ENCODE peak calls at places on chromosomes 12 and 14, in nine cellular contexts. One of them, this sample, is unnamed. For H3K4me1, the result is how much of the 10 kb centered on the place peaks cover.

GRCh38 chr14:102699416-102700110 is 77.7 kb upstream of the TRAF3 start:
- DNase-seq in heart left ventricle: no peak
- DNase-seq in adrenal gland: no peak
- DNase-seq in A549: no peak
- DNase-seq in K562: no peak
- DNase-seq in thyroid gland: no peak
- DNase-seq in stomach: no peak
- DNase-seq in body of pancreas: no peak
- DNase-seq in transverse colon: no peak
- DNase-seq in this sample: no peak

GRCh38 chr14:91354979-91355685 is 62.5 kb downstream of the CCDC88C start:
- DNase-seq in heart left ventricle: no peak
- DNase-seq in adrenal gland: no peak
- DNase-seq in A549: no peak
- DNase-seq in K562: peak
- DNase-seq in thyroid gland: no peak
- DNase-seq in stomach: no peak
- DNase-seq in body of pancreas: no peak
- DNase-seq in transverse colon: peak
- DNase-seq in this sample: no peak

GRCh38 chr12:66776974-66777373 is 98.1 kb upstream of the GRIP1 start:
- DNase-seq in heart left ventricle: no peak
- DNase-seq in adrenal gland: no peak
- DNase-seq in A549: no peak
- DNase-seq in K562: no peak
- DNase-seq in thyroid gland: no peak
- DNase-seq in stomach: no peak
- DNase-seq in body of pancreas: no peak
- DNase-seq in transverse colon: no peak
- DNase-seq in this sample: no peak

GRCh38 chr12:107320929-107321618 is 227.7 kb upstream of the CRY1 start:
- DNase-seq in heart left ventricle: no peak
- DNase-seq in adrenal gland: no peak
- DNase-seq in A549: peak
- DNase-seq in K562: no peak
- DNase-seq in thyroid gland: peak
- DNase-seq in stomach: no peak
- DNase-seq in body of pancreas: peak
- DNase-seq in transverse colon: peak
- DNase-seq in this sample: no peak

GRCh38 chr12:50937653-50938052 is 14.7 kb upstream of the HIGD1C start:
- DNase-seq in heart left ventricle: no peak
- DNase-seq in adrenal gland: no peak
- DNase-seq in A549: no peak
- DNase-seq in K562: no peak
- DNase-seq in thyroid gland: no peak
- DNase-seq in stomach: no peak
- DNase-seq in body of pancreas: no peak
- DNase-seq in transverse colon: no peak
- DNase-seq in this sample: no peak

GRCh38 chr12:51869490-51869865 is 18.4 kb upstream of the ANKRD33 start:
- DNase-seq in heart left ventricle: no peak
- DNase-seq in adrenal gland: no peak
- DNase-seq in A549: no peak
- DNase-seq in K562: no peak
- DNase-seq in thyroid gland: no peak
- DNase-seq in stomach: no peak
- DNase-seq in body of pancreas: no peak
- DNase-seq in transverse colon: no peak
- DNase-seq in this sample: no peak

GRCh38 chr14:45028107-45028626 is 55.7 kb upstream of the PRPF39 start:
- DNase-seq in heart left ventricle: no peak
- DNase-seq in adrenal gland: no peak
- DNase-seq in A549: no peak
- DNase-seq in K562: no peak
- DNase-seq in thyroid gland: no peak
- DNase-seq in stomach: no peak
- DNase-seq in body of pancreas: no peak
- DNase-seq in transverse colon: no peak
- DNase-seq in this sample: no peak

GRCh38 chr14:67515386-67516079 is 17.6 kb upstream of the PLEKHH1 start:
- DNase-seq in heart left ventricle: no peak
- DNase-seq in adrenal gland: no peak
- DNase-seq in A549: no peak
- DNase-seq in K562: peak
- DNase-seq in thyroid gland: no peak
- DNase-seq in stomach: peak
- DNase-seq in body of pancreas: peak
- DNase-seq in transverse colon: no peak
- DNase-seq in this sample: no peak

GRCh38 chr14:99576761-99577705 is 27.0 kb downstream of the CCDC85C start:
- DNase-seq in heart left ventricle: no peak
- DNase-seq in adrenal gland: no peak
- DNase-seq in A549: no peak
- DNase-seq in K562: no peak
- DNase-seq in thyroid gland: peak
- DNase-seq in stomach: no peak
- DNase-seq in body of pancreas: no peak
- DNase-seq in transverse colon: no peak
- DNase-seq in this sample: no peak

GRCh38 chr14:99578541-99579044 is 25.4 kb downstream of the CCDC85C start:
- DNase-seq in heart left ventricle: no peak
- DNase-seq in adrenal gland: peak
- DNase-seq in A549: peak
- DNase-seq in K562: no peak
- DNase-seq in thyroid gland: no peak
- DNase-seq in stomach: no peak
- DNase-seq in body of pancreas: peak
- DNase-seq in transverse colon: peak
- DNase-seq in this sample: peak

GRCh38 chr14:99574099-99574880 is 29.7 kb downstream of the CCDC85C start:
- DNase-seq in heart left ventricle: peak
- DNase-seq in adrenal gland: peak
- DNase-seq in A549: peak
- DNase-seq in K562: no peak
- DNase-seq in thyroid gland: peak
- DNase-seq in stomach: peak
- DNase-seq in body of pancreas: peak
- DNase-seq in transverse colon: peak
- DNase-seq in this sample: no peak

GRCh38 chr14:99575043-99576023 is 28.7 kb downstream of the CCDC85C start:
- DNase-seq in heart left ventricle: peak
- DNase-seq in adrenal gland: peak
- DNase-seq in A549: peak
- DNase-seq in K562: peak
- DNase-seq in thyroid gland: peak
- DNase-seq in stomach: peak
- DNase-seq in body of pancreas: peak
- DNase-seq in transverse colon: peak
- DNase-seq in this sample: no peak

GRCh38 chr14:99576304-99576703 is 27.7 kb downstream of the CCDC85C start:
- DNase-seq in heart left ventricle: no peak
- DNase-seq in adrenal gland: no peak
- DNase-seq in A549: peak
- DNase-seq in K562: no peak
- DNase-seq in thyroid gland: peak
- DNase-seq in stomach: no peak
- DNase-seq in body of pancreas: no peak
- DNase-seq in transverse colon: no peak
- DNase-seq in this sample: no peak
- H3K4me1 ChIP-seq in heart left ventricle: half or more
- H3K4me1 ChIP-seq in adrenal gland: half or more
- H3K4me1 ChIP-seq in A549: half or more
- H3K4me1 ChIP-seq in K562: half or more
- H3K4me1 ChIP-seq in thyroid gland: half or more
- H3K4me1 ChIP-seq in stomach: half or more
- H3K4me1 ChIP-seq in body of pancreas: half or more
- H3K4me1 ChIP-seq in transverse colon: half or more
- H3K4me1 ChIP-seq in this sample: half or more

DNA sequence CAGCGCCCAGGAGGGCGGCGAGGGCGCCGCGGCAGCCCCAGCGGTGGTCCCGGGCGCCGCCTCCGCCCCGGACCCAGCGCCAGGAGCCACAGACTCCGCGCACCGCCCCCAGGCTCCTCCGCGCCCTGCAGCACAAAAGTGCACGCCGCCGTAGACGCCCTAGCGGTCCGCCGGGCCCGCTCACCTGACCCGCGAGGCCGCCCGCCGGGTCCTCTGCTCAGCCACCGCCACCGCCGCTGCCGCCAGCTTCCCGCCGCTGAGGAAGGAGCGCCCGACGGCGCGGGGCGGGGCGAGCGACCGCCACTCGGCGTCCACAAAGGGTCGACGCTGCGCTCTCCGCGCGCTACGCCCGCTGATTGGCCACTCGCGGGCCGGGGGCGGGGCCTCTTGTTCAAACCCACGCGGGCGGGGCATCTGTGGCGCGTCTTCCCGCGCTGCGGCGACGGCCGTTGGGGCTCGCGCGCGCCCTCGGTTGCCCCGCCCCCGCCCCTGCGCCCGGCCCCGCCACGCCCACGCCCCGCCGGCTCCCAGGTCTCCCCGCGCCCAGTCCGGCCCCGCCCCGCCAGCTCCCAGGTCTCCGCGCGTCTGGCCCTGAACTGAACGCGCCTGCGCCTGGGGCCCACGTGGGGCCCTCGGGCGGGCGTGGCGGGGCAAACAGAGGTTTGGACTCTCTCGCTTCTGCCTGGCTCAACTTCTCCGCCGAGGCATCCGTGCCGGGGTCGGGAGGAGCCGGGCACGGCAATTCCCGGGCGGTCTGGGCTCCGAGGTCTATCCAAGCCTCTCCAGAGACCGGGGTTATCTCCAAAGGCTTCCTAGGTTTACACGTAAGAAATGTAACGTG is at the start of gene CDCA4:
- DNase-seq in heart left ventricle: peak
- DNase-seq in adrenal gland: peak
- DNase-seq in A549: peak
- DNase-seq in K562: peak
- DNase-seq in thyroid gland: peak
- DNase-seq in stomach: peak
- DNase-seq in body of pancreas: peak
- DNase-seq in transverse colon: peak
- DNase-seq in this sample: peak
- TF ChIP-seq POLR2A in heart left ventricle: no peak
- TF ChIP-seq POLR2A in adrenal gland: peak
- TF ChIP-seq POLR2A in A549: peak
- TF ChIP-seq POLR2A in K562: peak
- TF ChIP-seq POLR2A in thyroid gland: peak
- TF ChIP-seq POLR2A in stomach: no peak
- TF ChIP-seq POLR2A in body of pancreas: peak
- TF ChIP-seq POLR2A in transverse colon: peak
- TF ChIP-seq POLR2A in this sample: peak

DNA sequence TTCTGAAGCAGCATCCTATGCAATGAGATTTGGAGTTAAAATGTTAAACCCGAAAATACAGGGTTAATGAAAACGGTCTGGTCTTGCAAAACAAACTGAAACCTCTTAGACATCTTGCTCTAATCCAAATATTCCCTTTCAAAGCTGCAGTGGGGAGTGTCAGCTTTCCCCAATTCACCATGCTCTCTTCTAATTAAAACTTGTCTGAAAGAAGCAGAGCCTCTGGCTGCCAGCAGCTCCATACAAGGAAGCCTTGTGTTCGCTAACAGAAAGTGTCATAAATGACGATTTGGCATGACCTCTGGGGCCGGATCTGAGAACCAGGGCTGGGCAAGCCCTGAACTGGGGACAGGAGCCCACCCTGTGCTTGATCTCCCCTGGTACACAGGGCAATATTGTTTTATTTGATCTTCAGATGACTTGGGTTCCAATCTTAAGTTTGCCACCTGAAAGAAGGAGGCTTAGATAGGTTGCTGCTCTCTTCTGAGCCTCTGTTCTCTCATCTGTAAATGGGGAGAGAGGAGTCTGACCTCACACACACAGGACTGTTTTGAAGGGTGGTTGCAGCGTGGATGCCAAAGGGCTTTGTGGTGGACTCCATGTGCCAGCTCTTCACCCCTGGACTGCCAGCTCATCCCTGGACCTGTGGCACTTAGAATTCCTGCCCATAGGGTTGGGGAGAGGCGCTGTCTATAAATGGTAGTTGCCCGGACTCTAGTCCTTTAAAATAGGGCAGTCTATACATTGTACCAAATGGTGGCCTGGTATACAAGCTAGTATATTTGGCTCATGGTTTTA is 7.8 kb downstream of the KMT5A start:
- DNase-seq in heart left ventricle: no peak
- DNase-seq in adrenal gland: no peak
- DNase-seq in A549: no peak
- DNase-seq in K562: no peak
- DNase-seq in thyroid gland: peak
- DNase-seq in stomach: no peak
- DNase-seq in body of pancreas: no peak
- DNase-seq in transverse colon: no peak
- DNase-seq in this sample: no peak
- H3K27ac ChIP-seq in heart left ventricle: no peak
- H3K27ac ChIP-seq in adrenal gland: no peak
- H3K27ac ChIP-seq in A549: no peak
- H3K27ac ChIP-seq in K562: peak
- H3K27ac ChIP-seq in thyroid gland: peak
- H3K27ac ChIP-seq in stomach: peak
- H3K27ac ChIP-seq in body of pancreas: no peak
- H3K27ac ChIP-seq in transverse colon: peak
- H3K27ac ChIP-seq in this sample: peak

GRCh38 chr12:122020795-122021192 is 890 bp upstream of the BCL7A start:
- DNase-seq in heart left ventricle: no peak
- DNase-seq in adrenal gland: no peak
- DNase-seq in A549: no peak
- DNase-seq in K562: no peak
- DNase-seq in thyroid gland: no peak
- DNase-seq in stomach: no peak
- DNase-seq in body of pancreas: no peak
- DNase-seq in transverse colon: no peak
- DNase-seq in this sample: no peak

GRCh38 chr12:122022393-122023338 is 982 bp downstream of the BCL7A start:
- DNase-seq in heart left ventricle: peak
- DNase-seq in adrenal gland: no peak
- DNase-seq in A549: no peak
- DNase-seq in K562: peak
- DNase-seq in thyroid gland: peak
- DNase-seq in stomach: peak
- DNase-seq in body of pancreas: peak
- DNase-seq in transverse colon: no peak
- DNase-seq in this sample: no peak

GRCh38 chr12:122023339-122024131 is 1.9 kb downstream of the BCL7A start:
- DNase-seq in heart left ventricle: peak
- DNase-seq in adrenal gland: peak
- DNase-seq in A549: peak
- DNase-seq in K562: peak
- DNase-seq in thyroid gland: peak
- DNase-seq in stomach: peak
- DNase-seq in body of pancreas: peak
- DNase-seq in transverse colon: peak
- DNase-seq in this sample: peak

GRCh38 chr12:122021193-122021821 is 377 bp upstream of the BCL7A start:
- DNase-seq in heart left ventricle: peak
- DNase-seq in adrenal gland: no peak
- DNase-seq in A549: no peak
- DNase-seq in K562: no peak
- DNase-seq in thyroid gland: peak
- DNase-seq in stomach: no peak
- DNase-seq in body of pancreas: peak
- DNase-seq in transverse colon: peak
- DNase-seq in this sample: peak

DNA sequence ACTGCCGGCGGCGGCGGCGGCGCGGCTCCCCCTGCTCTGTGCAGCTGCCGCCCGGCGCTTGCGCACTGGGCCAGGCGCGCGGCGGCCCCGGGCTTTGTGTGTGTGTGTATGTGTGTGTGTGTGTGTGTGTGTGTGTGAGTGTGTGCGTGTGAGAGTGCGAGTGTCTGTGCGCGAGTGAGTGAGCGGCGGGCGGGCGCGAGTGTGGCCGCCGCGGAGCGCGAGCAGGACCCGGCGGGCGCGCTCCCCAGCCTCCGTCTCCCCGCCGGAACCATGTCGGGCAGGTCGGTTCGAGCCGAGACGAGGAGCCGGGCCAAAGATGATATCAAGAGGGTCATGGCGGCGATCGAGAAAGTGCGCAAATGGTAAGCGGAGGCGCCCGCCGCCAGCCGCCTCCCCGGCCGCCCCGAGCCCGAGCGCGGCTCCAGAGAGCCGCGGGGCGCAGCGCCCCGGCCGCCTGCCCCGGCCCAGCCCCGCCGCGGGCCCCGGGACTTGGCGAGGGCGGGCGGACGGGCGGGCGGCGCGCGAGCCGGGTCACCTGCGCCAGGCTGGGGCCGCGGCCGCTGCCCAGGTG is at the start of gene BCL7A:
- DNase-seq in heart left ventricle: peak
- DNase-seq in adrenal gland: peak
- DNase-seq in A549: peak
- DNase-seq in K562: peak
- DNase-seq in thyroid gland: peak
- DNase-seq in stomach: peak
- DNase-seq in body of pancreas: peak
- DNase-seq in transverse colon: peak
- DNase-seq in this sample: peak
- H3K4me1 ChIP-seq in heart left ventricle: under half
- H3K4me1 ChIP-seq in adrenal gland: under half
- H3K4me1 ChIP-seq in A549: under half
- H3K4me1 ChIP-seq in K562: under half
- H3K4me1 ChIP-seq in thyroid gland: under half
- H3K4me1 ChIP-seq in stomach: under half
- H3K4me1 ChIP-seq in body of pancreas: under half
- H3K4me1 ChIP-seq in transverse colon: under half
- H3K4me1 ChIP-seq in this sample: under half